ENCODE peak calls at places on chromosomes 2 and 18, in seven cellular contexts. One of them, this sample, is unnamed.
A peak's percentile ranks its signal among the peaks of the same experiment; 100 is the strongest.

GRCh38 chr2:221895366-221896121 is 323.4 kb upstream of the EPHA4 start:
- DNase-seq in GM13977: no peak
- DNase-seq in PC-3: no peak
- DNase-seq in H9: no peak
- DNase-seq in GM23338: no peak
- DNase-seq in mesothelial cell of epicardium: no peak
- DNase-seq in AG09309: no peak
- DNase-seq in this sample: no peak

GRCh38 chr2:61499060-61499459 is 28.2 kb upstream of the USP34 start:
- DNase-seq in GM13977: no peak
- DNase-seq in PC-3: no peak
- DNase-seq in H9: no peak
- DNase-seq in GM23338: no peak
- DNase-seq in mesothelial cell of epicardium: no peak
- DNase-seq in AG09309: no peak
- DNase-seq in this sample: no peak

GRCh38 chr18:9712130-9712577 is 4.1 kb downstream of the RAB31 start:
- DNase-seq in GM13977: no peak
- DNase-seq in PC-3: no peak
- DNase-seq in H9: no peak
- DNase-seq in GM23338: no peak
- DNase-seq in mesothelial cell of epicardium: no peak
- DNase-seq in AG09309: no peak
- DNase-seq in this sample: no peak

GRCh38 chr2:233329489-233330135 is 22.0 kb downstream of the SAG start:
- DNase-seq in GM13977: no peak
- DNase-seq in PC-3: no peak
- DNase-seq in H9: peak; percentile 56
- DNase-seq in GM23338: peak; percentile 13
- DNase-seq in mesothelial cell of epicardium: no peak
- DNase-seq in AG09309: no peak
- DNase-seq in this sample: no peak

GRCh38 chr18:44536041-44536440 is 144.6 kb upstream of the SETBP1 start:
- DNase-seq in GM13977: no peak
- DNase-seq in PC-3: peak; percentile 53
- DNase-seq in H9: no peak
- DNase-seq in GM23338: no peak
- DNase-seq in mesothelial cell of epicardium: no peak
- DNase-seq in AG09309: peak; percentile 65
- DNase-seq in this sample: no peak

GRCh38 chr2:119960821-119961220 is 52.1 kb upstream of the EPB41L5 start:
- DNase-seq in GM13977: no peak
- DNase-seq in PC-3: peak; percentile 18
- DNase-seq in H9: no peak
- DNase-seq in GM23338: no peak
- DNase-seq in mesothelial cell of epicardium: no peak
- DNase-seq in AG09309: no peak
- DNase-seq in this sample: no peak

GRCh38 chr2:101520246-101520645 is 45.3 kb upstream of the RFX8 start:
- DNase-seq in GM13977: no peak
- DNase-seq in PC-3: peak; percentile 90
- DNase-seq in H9: no peak
- DNase-seq in GM23338: no peak
- DNase-seq in mesothelial cell of epicardium: no peak
- DNase-seq in AG09309: no peak
- DNase-seq in this sample: no peak

GRCh38 chr18:56443508-56443907 is 194.9 kb downstream of the TXNL1 start:
- DNase-seq in GM13977: no peak
- DNase-seq in PC-3: no peak
- DNase-seq in H9: no peak
- DNase-seq in GM23338: no peak
- DNase-seq in mesothelial cell of epicardium: no peak
- DNase-seq in AG09309: no peak
- DNase-seq in this sample: no peak

GRCh38 chr18:49597152-49597551 is 35.3 kb downstream of the LIPG start:
- DNase-seq in GM13977: no peak
- DNase-seq in PC-3: no peak
- DNase-seq in H9: no peak
- DNase-seq in GM23338: peak; percentile 32
- DNase-seq in mesothelial cell of epicardium: no peak
- DNase-seq in AG09309: no peak
- DNase-seq in this sample: no peak

GRCh38 chr2:237458519-237458918 is 28.5 kb upstream of the MLPH start:
- DNase-seq in GM13977: no peak
- DNase-seq in PC-3: no peak
- DNase-seq in H9: no peak
- DNase-seq in GM23338: no peak
- DNase-seq in mesothelial cell of epicardium: no peak
- DNase-seq in AG09309: no peak
- DNase-seq in this sample: no peak

GRCh38 chr18:69757733-69758132 is 189.9 kb downstream of the CD226 start:
- DNase-seq in GM13977: no peak
- DNase-seq in PC-3: peak; percentile 70
- DNase-seq in H9: peak; percentile 43
- DNase-seq in GM23338: peak; percentile 69
- DNase-seq in mesothelial cell of epicardium: no peak
- DNase-seq in AG09309: no peak
- DNase-seq in this sample: no peak

GRCh38 chr2:25899404-25899925 is 21.2 kb upstream of the ASXL2 start:
- DNase-seq in GM13977: no peak
- DNase-seq in PC-3: peak; percentile 28
- DNase-seq in H9: no peak
- DNase-seq in GM23338: no peak
- DNase-seq in mesothelial cell of epicardium: no peak
- DNase-seq in AG09309: no peak
- DNase-seq in this sample: no peak

GRCh38 chr2:200525066-200525465 is 941 bp upstream of the SGO2 start:
- DNase-seq in GM13977: no peak
- DNase-seq in PC-3: peak; percentile 47
- DNase-seq in H9: no peak
- DNase-seq in GM23338: no peak
- DNase-seq in mesothelial cell of epicardium: no peak
- DNase-seq in AG09309: no peak
- DNase-seq in this sample: no peak

GRCh38 chr2:96485350-96485749 is 19.8 kb downstream of the NEURL3 start:
- DNase-seq in GM13977: no peak
- DNase-seq in PC-3: no peak
- DNase-seq in H9: peak; percentile 30
- DNase-seq in GM23338: no peak
- DNase-seq in mesothelial cell of epicardium: no peak
- DNase-seq in AG09309: no peak
- DNase-seq in this sample: no peak

GRCh38 chr2:160368988-160369935 is 124.3 kb downstream of the RBMS1 start:
- DNase-seq in GM13977: no peak
- DNase-seq in PC-3: no peak
- DNase-seq in H9: no peak
- DNase-seq in GM23338: no peak
- DNase-seq in mesothelial cell of epicardium: no peak
- DNase-seq in AG09309: no peak
- DNase-seq in this sample: no peak

GRCh38 chr2:186848873-186849578 is at the start of gene ZSWIM2:
- DNase-seq in GM13977: peak; percentile 36
- DNase-seq in PC-3: no peak
- DNase-seq in H9: peak; percentile 96
- DNase-seq in GM23338: peak; percentile 96
- DNase-seq in mesothelial cell of epicardium: peak; percentile 69
- DNase-seq in AG09309: peak; percentile 90
- DNase-seq in this sample: no peak

GRCh38 chr2:239830066-239830717 is 194.9 kb downstream of the NDUFA10 start:
- DNase-seq in GM13977: no peak
- DNase-seq in PC-3: peak; percentile 19
- DNase-seq in H9: peak; percentile 20
- DNase-seq in GM23338: no peak
- DNase-seq in mesothelial cell of epicardium: peak; percentile 32
- DNase-seq in AG09309: no peak
- DNase-seq in this sample: no peak

GRCh38 chr2:232321156-232321816 is 57.3 kb upstream of the ALPP start:
- DNase-seq in GM13977: no peak
- DNase-seq in PC-3: no peak
- DNase-seq in H9: peak; percentile 76
- DNase-seq in GM23338: peak; percentile 74
- DNase-seq in mesothelial cell of epicardium: no peak
- DNase-seq in AG09309: no peak
- DNase-seq in this sample: no peak

GRCh38 chr2:172545408-172546075 is 10.3 kb upstream of the PDK1 start:
- DNase-seq in GM13977: no peak
- DNase-seq in PC-3: peak; percentile 30
- DNase-seq in H9: no peak
- DNase-seq in GM23338: no peak
- DNase-seq in mesothelial cell of epicardium: no peak
- DNase-seq in AG09309: no peak
- DNase-seq in this sample: no peak

GRCh38 chr2:85753525-85754312 is at the start of gene ATOH8:
- DNase-seq in GM13977: peak; percentile 79
- DNase-seq in PC-3: peak; percentile 11
- DNase-seq in H9: peak; percentile 68
- DNase-seq in GM23338: peak; percentile 87
- DNase-seq in mesothelial cell of epicardium: peak; percentile 71
- DNase-seq in AG09309: no peak
- DNase-seq in this sample: no peak

DNA sequence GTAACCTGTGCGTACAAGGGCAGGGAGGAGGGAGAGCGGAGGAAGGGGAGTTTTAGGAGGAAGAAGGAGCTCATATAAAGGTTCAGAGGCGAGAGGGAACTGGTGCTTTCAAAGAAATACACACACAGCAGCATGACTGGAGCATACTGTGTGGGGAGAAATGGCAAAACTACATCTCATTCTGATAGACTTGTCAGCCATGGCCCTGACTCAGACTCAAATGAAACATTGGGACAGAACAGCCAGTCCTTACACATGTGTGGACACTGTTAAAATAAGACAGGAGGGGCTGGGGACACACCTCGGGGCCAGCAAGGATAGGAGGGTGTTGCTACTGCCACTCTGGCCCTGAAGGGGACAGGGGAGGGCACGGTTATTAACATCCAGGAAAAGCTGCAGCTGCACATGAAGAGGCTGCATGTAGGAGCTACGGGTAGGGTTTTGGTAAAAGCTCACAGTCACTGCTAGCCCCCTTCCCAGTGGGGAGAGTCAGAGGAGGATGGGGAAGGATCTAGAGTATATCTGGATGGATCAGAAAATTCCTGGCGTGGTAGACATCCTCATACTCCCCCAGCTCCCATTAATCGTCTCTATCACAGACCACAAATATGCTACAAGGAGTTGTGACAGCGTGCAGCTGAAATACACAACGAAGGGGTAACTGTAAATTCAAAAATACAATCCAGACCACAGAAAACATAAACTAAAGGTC is 110.5 kb downstream of the GATA6 start:
- DNase-seq in GM13977: no peak
- DNase-seq in PC-3: no peak
- DNase-seq in H9: no peak
- DNase-seq in GM23338: no peak
- DNase-seq in mesothelial cell of epicardium: no peak
- DNase-seq in AG09309: no peak
- DNase-seq in this sample: no peak
- TF ChIP-seq CTCF in GM13977: no peak
- TF ChIP-seq CTCF in PC-3: no peak
- TF ChIP-seq CTCF in H9: no peak
- TF ChIP-seq CTCF in GM23338: no peak
- TF ChIP-seq CTCF in mesothelial cell of epicardium: no peak
- TF ChIP-seq CTCF in AG09309: no peak
- TF ChIP-seq CTCF in this sample: no peak

DNA sequence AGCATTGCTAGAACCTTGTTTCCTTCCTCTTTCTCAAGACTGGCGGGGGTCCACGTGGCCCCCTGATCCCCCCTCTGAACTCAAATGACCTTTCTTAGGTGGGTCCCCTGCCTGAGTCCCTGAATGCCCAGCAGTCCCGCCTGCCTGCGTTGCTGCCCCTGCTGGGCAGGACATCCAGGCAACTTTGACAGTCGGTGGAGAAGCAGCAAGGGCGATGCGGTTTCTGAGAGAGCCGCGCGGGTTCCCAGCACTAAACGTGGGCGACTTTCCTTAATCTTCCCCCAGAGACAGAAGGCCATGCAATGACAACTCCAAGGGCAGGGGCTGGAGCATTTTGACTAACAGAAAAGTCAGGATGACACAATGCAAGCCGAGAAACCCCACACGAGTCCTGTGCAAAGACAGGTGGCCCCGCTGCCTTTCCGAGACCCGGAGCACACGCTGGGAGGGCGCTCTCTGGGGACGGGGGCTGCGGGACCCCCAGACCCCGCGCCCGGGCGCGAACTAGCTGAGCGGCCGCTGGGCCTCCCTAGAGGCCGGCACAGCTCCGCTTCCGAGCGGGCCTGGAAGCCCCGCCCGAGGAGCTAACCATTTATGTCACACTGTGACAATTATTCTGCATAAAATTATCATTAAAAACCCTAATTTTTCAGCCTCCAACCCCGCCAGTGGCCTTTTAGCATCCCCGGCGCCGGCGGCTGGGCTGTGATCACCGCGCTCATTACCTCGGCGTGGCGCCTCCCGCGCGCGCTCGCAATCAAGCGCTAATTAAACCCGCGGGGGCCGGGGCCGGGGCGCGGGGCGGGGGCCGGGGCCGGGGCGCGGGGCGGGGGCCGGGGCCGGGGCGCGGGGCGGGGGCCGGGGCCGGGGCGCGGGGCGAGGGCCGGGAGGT is 27.4 kb downstream of the ASB18 start:
- DNase-seq in GM13977: no peak
- DNase-seq in PC-3: no peak
- DNase-seq in H9: no peak
- DNase-seq in GM23338: peak; percentile 30
- DNase-seq in mesothelial cell of epicardium: no peak
- DNase-seq in AG09309: no peak
- DNase-seq in this sample: no peak
- TF ChIP-seq CTCF in GM13977: no peak
- TF ChIP-seq CTCF in PC-3: no peak
- TF ChIP-seq CTCF in H9: no peak
- TF ChIP-seq CTCF in GM23338: no peak
- TF ChIP-seq CTCF in mesothelial cell of epicardium: no peak
- TF ChIP-seq CTCF in AG09309: no peak
- TF ChIP-seq CTCF in this sample: no peak

DNA sequence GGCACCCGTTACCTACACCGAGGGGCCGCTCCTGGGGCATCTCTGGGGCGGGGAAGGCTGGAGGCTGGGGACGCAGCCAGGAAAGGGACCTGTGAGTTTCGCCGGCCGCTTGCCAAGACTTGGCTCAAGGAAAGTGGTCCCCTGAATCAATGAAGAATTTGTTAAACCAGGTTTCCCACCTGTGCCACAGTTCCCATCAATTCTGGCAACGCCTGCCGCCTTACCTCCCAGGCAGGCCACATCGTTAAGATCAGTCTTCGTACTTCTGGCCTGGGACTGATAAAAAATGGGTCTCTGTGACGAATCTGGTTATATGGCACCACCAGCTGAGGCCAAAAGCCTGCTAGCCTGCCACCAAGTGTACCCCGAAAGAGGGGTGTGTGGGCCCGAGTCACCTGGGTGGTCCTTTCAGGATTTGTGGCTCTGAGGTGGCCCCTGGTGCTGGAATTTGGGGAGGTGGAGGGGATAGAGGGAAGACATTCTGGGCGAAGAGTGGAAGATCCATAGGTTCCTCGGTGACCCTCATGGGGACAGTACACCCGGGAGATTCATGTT is 789 bp upstream of the TGFA start:
- DNase-seq in GM13977: no peak
- DNase-seq in PC-3: no peak
- DNase-seq in H9: no peak
- DNase-seq in GM23338: peak; percentile 91
- DNase-seq in mesothelial cell of epicardium: no peak
- DNase-seq in AG09309: no peak
- DNase-seq in this sample: no peak
- TF ChIP-seq CTCF in GM13977: no peak
- TF ChIP-seq CTCF in PC-3: peak; percentile 11
- TF ChIP-seq CTCF in H9: peak; percentile 39
- TF ChIP-seq CTCF in GM23338: no peak
- TF ChIP-seq CTCF in mesothelial cell of epicardium: peak; percentile 23
- TF ChIP-seq CTCF in AG09309: no peak
- TF ChIP-seq CTCF in this sample: no peak

GRCh38 chr2:152335016-152335850 is at the start of gene FMNL2:
- DNase-seq in GM13977: peak; percentile 91
- DNase-seq in PC-3: peak; percentile 84
- DNase-seq in H9: peak; percentile 94
- DNase-seq in GM23338: peak; percentile 95
- DNase-seq in mesothelial cell of epicardium: peak; percentile 87
- DNase-seq in AG09309: no peak
- DNase-seq in this sample: peak; percentile 60
- TF ChIP-seq CTCF in GM13977: no peak
- TF ChIP-seq CTCF in PC-3: no peak
- TF ChIP-seq CTCF in H9: no peak
- TF ChIP-seq CTCF in GM23338: no peak
- TF ChIP-seq CTCF in mesothelial cell of epicardium: no peak
- TF ChIP-seq CTCF in AG09309: no peak
- TF ChIP-seq CTCF in this sample: no peak